ENCODE peak calls at places on chromosomes 2 and 18, in seven cellular contexts. One of them, this sample, is unnamed.

GRCh38 chr18:10771053-10771709 is 245.4 kb downstream of the NAPG start:
- DNase-seq in neuronal stem cell: no peak
- DNase-seq in colonic mucosa: no peak
- DNase-seq in PC-9: no peak
- DNase-seq in breast epithelium: no peak
- DNase-seq in fibroblast of lung: peak; percentile 37
- DNase-seq in A549: no peak
- DNase-seq in this sample: no peak

GRCh38 chr2:169961911-169962310 is 134.7 kb downstream of the UBR3 start:
- DNase-seq in colonic mucosa: no peak
- DNase-seq in neuronal stem cell: no peak
- DNase-seq in A549: no peak
- DNase-seq in fibroblast of lung: peak; percentile 70
- DNase-seq in breast epithelium: no peak
- DNase-seq in PC-9: no peak
- DNase-seq in this sample: no peak

GRCh38 chr2:164910091-164910899 is 45.0 kb downstream of the SLC38A11 start:
- DNase-seq in breast epithelium: no peak
- DNase-seq in colonic mucosa: peak; percentile 49
- DNase-seq in A549: no peak
- DNase-seq in PC-9: peak; percentile 18
- DNase-seq in neuronal stem cell: no peak
- DNase-seq in fibroblast of lung: peak; percentile 25
- DNase-seq in this sample: no peak

GRCh38 chr18:25957017-25957416 is 133.4 kb downstream of the SS18 start:
- DNase-seq in breast epithelium: no peak
- DNase-seq in A549: no peak
- DNase-seq in neuronal stem cell: no peak
- DNase-seq in colonic mucosa: no peak
- DNase-seq in PC-9: no peak
- DNase-seq in fibroblast of lung: no peak
- DNase-seq in this sample: no peak

GRCh38 chr2:76391663-76392062 is 680.9 kb upstream of the GCFC2 start:
- DNase-seq in colonic mucosa: no peak
- DNase-seq in A549: no peak
- DNase-seq in fibroblast of lung: no peak
- DNase-seq in PC-9: no peak
- DNase-seq in neuronal stem cell: no peak
- DNase-seq in breast epithelium: no peak
- DNase-seq in this sample: no peak

GRCh38 chr2:126849991-126850535 is 48.6 kb upstream of the TEX51 start:
- DNase-seq in PC-9: no peak
- DNase-seq in A549: no peak
- DNase-seq in colonic mucosa: no peak
- DNase-seq in breast epithelium: no peak
- DNase-seq in neuronal stem cell: no peak
- DNase-seq in fibroblast of lung: no peak
- DNase-seq in this sample: no peak

GRCh38 chr2:55604027-55604565 is 13.3 kb downstream of the PPP4R3B start:
- DNase-seq in colonic mucosa: no peak
- DNase-seq in A549: no peak
- DNase-seq in breast epithelium: no peak
- DNase-seq in fibroblast of lung: peak; percentile 55
- DNase-seq in neuronal stem cell: no peak
- DNase-seq in PC-9: no peak
- DNase-seq in this sample: no peak

GRCh38 chr18:48790226-48790863 is 160.4 kb downstream of the SMAD7 start:
- DNase-seq in neuronal stem cell: no peak
- DNase-seq in colonic mucosa: no peak
- DNase-seq in PC-9: no peak
- DNase-seq in A549: no peak
- DNase-seq in breast epithelium: no peak
- DNase-seq in fibroblast of lung: peak; percentile 37
- DNase-seq in this sample: peak; percentile 28

GRCh38 chr18:5468394-5468793 is 75.4 kb downstream of the EPB41L3 start:
- DNase-seq in neuronal stem cell: no peak
- DNase-seq in fibroblast of lung: no peak
- DNase-seq in A549: no peak
- DNase-seq in colonic mucosa: no peak
- DNase-seq in PC-9: no peak
- DNase-seq in breast epithelium: no peak
- DNase-seq in this sample: no peak

GRCh38 chr18:59085797-59086196 is 53.9 kb upstream of the SEC11C start:
- DNase-seq in colonic mucosa: no peak
- DNase-seq in neuronal stem cell: no peak
- DNase-seq in fibroblast of lung: peak; percentile 6
- DNase-seq in A549: no peak
- DNase-seq in breast epithelium: no peak
- DNase-seq in PC-9: no peak
- DNase-seq in this sample: no peak

GRCh38 chr2:168326578-168326977 is 79.2 kb upstream of the STK39 start:
- DNase-seq in A549: no peak
- DNase-seq in fibroblast of lung: no peak
- DNase-seq in breast epithelium: no peak
- DNase-seq in PC-9: no peak
- DNase-seq in colonic mucosa: no peak
- DNase-seq in neuronal stem cell: no peak
- DNase-seq in this sample: no peak

GRCh38 chr2:238597638-238598528 is 171.2 kb downstream of the ASB1 start:
- DNase-seq in colonic mucosa: no peak
- DNase-seq in A549: no peak
- DNase-seq in PC-9: no peak
- DNase-seq in neuronal stem cell: no peak
- DNase-seq in fibroblast of lung: no peak
- DNase-seq in breast epithelium: no peak
- DNase-seq in this sample: no peak

GRCh38 chr2:64781991-64782390 is 128.3 kb upstream of the SERTAD2 start:
- DNase-seq in breast epithelium: no peak
- DNase-seq in fibroblast of lung: no peak
- DNase-seq in A549: no peak
- DNase-seq in PC-9: no peak
- DNase-seq in neuronal stem cell: no peak
- DNase-seq in colonic mucosa: no peak
- DNase-seq in this sample: no peak

GRCh38 chr2:20509766-20510490 is 63.1 kb downstream of the RHOB start:
- DNase-seq in breast epithelium: peak; percentile 88
- DNase-seq in A549: no peak
- DNase-seq in colonic mucosa: peak; percentile 78
- DNase-seq in neuronal stem cell: no peak
- DNase-seq in fibroblast of lung: no peak
- DNase-seq in PC-9: peak; percentile 76
- DNase-seq in this sample: peak; percentile 93

GRCh38 chr2:71120195-71120594 is 9.8 kb downstream of the MCEE start:
- DNase-seq in colonic mucosa: no peak
- DNase-seq in PC-9: no peak
- DNase-seq in fibroblast of lung: no peak
- DNase-seq in A549: no peak
- DNase-seq in neuronal stem cell: no peak
- DNase-seq in breast epithelium: no peak
- DNase-seq in this sample: no peak

GRCh38 chr2:45937990-45938389 is 286.5 kb downstream of the PRKCE start:
- DNase-seq in fibroblast of lung: no peak
- DNase-seq in breast epithelium: no peak
- DNase-seq in A549: no peak
- DNase-seq in neuronal stem cell: no peak
- DNase-seq in PC-9: no peak
- DNase-seq in colonic mucosa: no peak
- DNase-seq in this sample: peak; percentile 21

GRCh38 chr2:152814475-152815030 is 96.1 kb downstream of the ARL6IP6 start:
- DNase-seq in colonic mucosa: no peak
- DNase-seq in A549: no peak
- DNase-seq in PC-9: no peak
- DNase-seq in neuronal stem cell: no peak
- DNase-seq in breast epithelium: no peak
- DNase-seq in fibroblast of lung: no peak
- DNase-seq in this sample: no peak

GRCh38 chr2:134692461-134692860 is 26.3 kb downstream of the TMEM163 start:
- DNase-seq in A549: no peak
- DNase-seq in breast epithelium: no peak
- DNase-seq in neuronal stem cell: no peak
- DNase-seq in colonic mucosa: no peak
- DNase-seq in PC-9: no peak
- DNase-seq in fibroblast of lung: no peak
- DNase-seq in this sample: no peak

DNA sequence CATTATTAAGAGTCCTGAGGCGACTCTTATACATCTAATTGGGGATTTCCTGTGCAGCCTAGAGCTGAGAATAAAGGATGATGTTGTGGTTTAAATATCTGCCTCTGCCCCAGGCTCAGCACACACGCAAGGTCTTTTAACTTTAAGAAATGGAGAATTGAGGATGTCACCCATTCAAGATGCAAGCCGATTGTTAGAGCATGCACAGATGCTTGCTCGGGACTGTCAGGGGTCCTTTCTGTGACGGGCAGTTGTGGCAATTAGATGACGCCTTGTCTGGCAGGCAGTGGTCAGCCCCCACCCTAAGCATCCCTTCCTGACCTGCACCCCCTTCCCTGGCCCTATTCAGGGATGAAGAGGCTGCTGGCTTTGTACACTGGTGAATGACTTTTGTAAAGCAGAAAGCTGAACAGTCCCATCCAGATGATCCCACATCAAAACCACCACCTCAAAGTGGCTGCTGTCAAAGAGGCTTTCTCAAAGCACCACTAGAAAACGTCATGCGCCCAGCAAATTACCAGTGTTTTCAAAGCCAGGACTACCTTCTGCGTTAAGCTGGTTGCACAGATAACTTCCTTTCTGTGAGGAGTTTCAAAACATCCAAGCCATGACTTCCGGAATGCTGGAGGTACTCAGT is 23.7 kb downstream of the FAM178B start:
- DNase-seq in neuronal stem cell: no peak
- DNase-seq in PC-9: no peak
- DNase-seq in colonic mucosa: no peak
- DNase-seq in A549: no peak
- DNase-seq in fibroblast of lung: no peak
- DNase-seq in breast epithelium: no peak
- DNase-seq in this sample: no peak
- H3K4me3 ChIP-seq in neuronal stem cell: no peak overlapping the region
- H3K4me3 ChIP-seq in PC-9: no peak overlapping the region
- H3K4me3 ChIP-seq in colonic mucosa: no peak overlapping the region
- H3K4me3 ChIP-seq in A549: no peak overlapping the region
- H3K4me3 ChIP-seq in fibroblast of lung: no peak overlapping the region
- H3K4me3 ChIP-seq in breast epithelium: no peak overlapping the region
- H3K4me3 ChIP-seq in this sample: no peak overlapping the region

DNA sequence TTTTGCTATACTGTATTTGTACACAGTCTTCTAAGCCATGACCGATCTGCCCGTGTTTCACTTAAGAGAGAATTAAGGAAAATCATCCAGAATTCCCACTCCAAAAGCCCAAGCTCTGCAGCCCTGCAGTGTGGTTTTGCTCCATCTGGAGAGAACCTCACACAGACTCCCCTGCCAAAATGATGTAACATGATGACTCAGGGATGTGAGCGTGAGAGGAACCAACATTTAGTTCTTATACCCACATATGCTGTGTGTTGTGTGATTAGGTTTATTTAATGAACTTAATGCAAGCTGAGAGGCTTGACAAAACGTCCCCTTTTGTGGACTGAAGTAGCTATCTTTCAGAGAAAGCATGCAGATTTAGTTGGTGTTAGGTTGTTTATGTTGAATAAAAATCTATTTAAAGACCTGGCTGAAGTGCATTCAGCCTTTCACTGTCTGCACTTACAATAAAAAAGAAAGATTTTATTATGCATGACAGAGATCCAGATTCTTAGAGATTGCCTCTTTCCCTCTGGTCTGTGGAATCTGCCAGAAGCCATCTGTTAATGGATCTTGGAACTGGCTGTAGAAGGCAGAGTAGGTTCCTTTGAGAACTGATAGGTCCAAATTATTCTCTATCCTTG is 6.3 kb downstream of the RAB12 start:
- DNase-seq in fibroblast of lung: peak; percentile 95
- DNase-seq in neuronal stem cell: no peak
- DNase-seq in PC-9: peak; percentile 29
- DNase-seq in A549: peak; percentile 55
- DNase-seq in colonic mucosa: no peak
- DNase-seq in breast epithelium: no peak
- DNase-seq in this sample: no peak
- H3K4me3 ChIP-seq in fibroblast of lung: no peak overlapping the region
- H3K4me3 ChIP-seq in neuronal stem cell: no peak overlapping the region
- H3K4me3 ChIP-seq in PC-9: peak overlapping the region; percentile 6
- H3K4me3 ChIP-seq in A549: no peak overlapping the region
- H3K4me3 ChIP-seq in colonic mucosa: no peak overlapping the region
- H3K4me3 ChIP-seq in breast epithelium: no peak overlapping the region
- H3K4me3 ChIP-seq in this sample: no peak overlapping the region

DNA sequence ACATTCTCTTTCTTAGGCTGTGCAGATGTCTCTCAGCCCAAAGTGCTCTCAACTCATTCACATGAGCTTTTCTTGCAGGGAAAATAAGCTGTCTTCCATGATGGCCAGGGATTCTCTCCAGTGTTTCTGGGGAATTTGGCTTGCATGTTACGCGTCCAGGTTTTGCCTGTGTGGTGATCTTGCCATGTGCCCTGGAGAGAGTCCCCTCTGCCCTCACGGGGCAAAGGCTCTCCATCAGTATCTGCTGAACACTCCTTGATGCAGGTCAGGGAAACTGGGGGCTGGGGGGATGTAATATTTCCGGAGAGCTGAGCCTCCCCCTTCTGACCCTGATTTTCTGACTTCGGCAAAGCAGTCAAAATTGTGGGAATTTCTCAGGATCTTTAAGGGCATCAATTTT is 87.6 kb downstream of the ACKR3 start:
- DNase-seq in PC-9: no peak
- DNase-seq in fibroblast of lung: no peak
- DNase-seq in A549: no peak
- DNase-seq in breast epithelium: no peak
- DNase-seq in neuronal stem cell: no peak
- DNase-seq in colonic mucosa: no peak
- DNase-seq in this sample: no peak
- H3K4me3 ChIP-seq in PC-9: no peak overlapping the region
- H3K4me3 ChIP-seq in fibroblast of lung: no peak overlapping the region
- H3K4me3 ChIP-seq in A549: no peak overlapping the region
- H3K4me3 ChIP-seq in breast epithelium: no peak overlapping the region
- H3K4me3 ChIP-seq in neuronal stem cell: no peak overlapping the region
- H3K4me3 ChIP-seq in colonic mucosa: no peak overlapping the region
- H3K4me3 ChIP-seq in this sample: no peak overlapping the region

DNA sequence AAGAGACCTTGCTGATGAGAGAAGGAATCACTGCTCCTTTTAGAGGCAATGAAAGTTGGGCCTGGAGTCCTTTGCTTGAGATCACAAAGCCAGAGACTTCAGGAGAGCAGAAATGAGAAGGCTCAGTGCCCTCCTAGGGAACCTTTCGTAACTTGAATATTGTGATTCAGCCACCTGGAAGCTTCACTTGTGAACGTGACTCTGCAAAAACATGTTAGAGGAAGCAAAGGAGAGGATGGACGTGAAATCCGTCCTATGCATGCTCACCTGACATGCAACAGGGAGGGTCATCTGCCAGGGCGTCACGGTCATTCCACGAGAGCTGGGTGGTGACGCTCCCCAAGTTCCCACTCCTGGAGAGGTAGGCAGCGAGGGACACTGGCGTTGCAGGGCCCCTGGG is 243.6 kb downstream of the AGAP1 start:
- DNase-seq in fibroblast of lung: no peak
- DNase-seq in PC-9: no peak
- DNase-seq in breast epithelium: no peak
- DNase-seq in neuronal stem cell: no peak
- DNase-seq in colonic mucosa: no peak
- DNase-seq in A549: no peak
- DNase-seq in this sample: no peak
- H3K4me3 ChIP-seq in fibroblast of lung: no peak overlapping the region
- H3K4me3 ChIP-seq in PC-9: no peak overlapping the region
- H3K4me3 ChIP-seq in breast epithelium: no peak overlapping the region
- H3K4me3 ChIP-seq in neuronal stem cell: no peak overlapping the region
- H3K4me3 ChIP-seq in colonic mucosa: no peak overlapping the region
- H3K4me3 ChIP-seq in A549: no peak overlapping the region
- H3K4me3 ChIP-seq in this sample: no peak overlapping the region